ENCODE peak calls at places on chromosomes 7 and 10, in five cellular contexts. O, T, R, X and D are unnamed samples.

GRCh38 chr7:52500796-52501195 is 534.6 kb upstream of the POM121L12 start:
- DNase-seq in O (no peak), T (no peak), R (no peak), X (no peak), D (no peak)

GRCh38 chr7:51085034-51085692 is 231.4 kb downstream of the COBL start:
- DNase-seq in O (no peak), T (no peak), R (no peak), X (no peak), D (no peak)

GRCh38 chr7:151774951-151775350 is 102.0 kb downstream of the PRKAG2 start:
- DNase-seq in O (no peak), T (no peak), R (no peak), X (no peak), D (no peak)

GRCh38 chr10:61984803-61985418 is 83.4 kb downstream of the ARID5B start:
- DNase-seq in O (no peak), T (no peak), R (no peak), X (no peak), D (no peak)

GRCh38 chr10:123888751-123889150 is 2.9 kb downstream of the CPXM2 start:
- DNase-seq in O (no peak), T (no peak), R (no peak), X (no peak), D (no peak)

GRCh38 chr10:17249820-17250219 is 21.8 kb downstream of the VIM start:
- DNase-seq in O (no peak), T (peak; percentile 35), R (no peak), X (no peak), D (no peak)

GRCh38 chr7:92740713-92741126 is 95.7 kb downstream of the CDK6 start:
- DNase-seq in O (peak; percentile 57), T (no peak), R (no peak), X (no peak), D (no peak)

GRCh38 chr7:151876899-151877777 is at the start of gene PRKAG2:
- DNase-seq in O (peak; percentile 17), T (peak; percentile 16), R (peak; percentile 46), X (no peak), D (peak; percentile 69)

GRCh38 chr7:118006979-118007378 is 133.7 kb upstream of the CTTNBP2 start:
- DNase-seq in O (no peak), T (no peak), R (no peak), X (no peak), D (no peak)

GRCh38 chr10:976316-976715 is 11.9 kb upstream of the GTPBP4 start:
- DNase-seq in O (no peak), T (no peak), R (no peak), X (no peak), D (no peak)

GRCh38 chr10:121205625-121206024 is 354.5 kb downstream of the WDR11 start:
- DNase-seq in O (no peak), T (peak; percentile 36), R (no peak), X (no peak), D (no peak)

GRCh38 chr7:46742608-46743000 is 821.5 kb upstream of the IGFBP3 start:
- DNase-seq in O (no peak), T (no peak), R (no peak), X (no peak), D (no peak)

GRCh38 chr7:127322351-127322750 is 69.6 kb upstream of the GRM8 start:
- DNase-seq in O (no peak), T (no peak), R (no peak), X (no peak), D (no peak)

GRCh38 chr10:49404321-49404878 is 8.5 kb upstream of the DRGX start:
- DNase-seq in O (no peak), T (no peak), R (no peak), X (no peak), D (no peak)

GRCh38 chr7:99720370-99721128 is 14.4 kb downstream of the CYP3A7 start:
- DNase-seq in O (no peak), T (peak; percentile 76), R (no peak), X (no peak), D (no peak)

GRCh38 chr7:47581442-47581820 is 480 bp downstream of the TNS3 start:
- DNase-seq in O (no peak), T (peak; percentile 58), R (no peak), X (no peak), D (no peak)

GRCh38 chr7:69395072-69395714 is 203.1 kb upstream of the AUTS2 start:
- DNase-seq in O (no peak), T (no peak), R (no peak), X (no peak), D (no peak)

GRCh38 chr7:73706122-73707044 is 13.1 kb downstream of the STX1A start:
- DNase-seq in O (no peak), T (peak; percentile 88), R (no peak), X (no peak), D (no peak)

GRCh38 chr7:50699143-50699542 is 83.6 kb downstream of the GRB10 start:
- DNase-seq in O (no peak), T (no peak), R (no peak), X (no peak), D (no peak)

GRCh38 chr10:24893127-24893526 is 59.3 kb downstream of the PRTFDC1 start:
- DNase-seq in O (no peak), T (no peak), R (no peak), X (no peak), D (no peak)

GRCh38 chr7:151665363-151665762 is 145.7 kb upstream of the RHEB start:
- DNase-seq in O (no peak), T (no peak), R (no peak), X (no peak), D (no peak)

GRCh38 chr7:117762055-117762454 is 111.2 kb downstream of the CTTNBP2 start:
- DNase-seq in O (no peak), T (no peak), R (no peak), X (no peak), D (no peak)

GRCh38 chr7:54260868-54261475 is 281.2 kb upstream of the VSTM2A start:
- DNase-seq in O (no peak), T (no peak), R (no peak), X (no peak), D (no peak)

GRCh38 chr7:157278791-157279678 is 57.8 kb upstream of the DNAJB6 start:
- DNase-seq in O (no peak), T (peak; percentile 43), R (no peak), X (no peak), D (peak; percentile 47)